ENCODE peak calls at places on chromosomes 13 and 19, in seven cellular contexts. W, G, R, Y, J, L and C are unnamed samples.

GRCh38 chr13:57846600-57847173 is 215.1 kb downstream of the PCDH17 start:
- DNase-seq in W (no peak), G (no peak), R (no peak), Y (no peak), J (no peak), L (no peak), C (no peak)

GRCh38 chr19:18793144-18794028 is 2.3 kb upstream of the COMP start:
- DNase-seq in W (no peak), G (no peak), R (no peak), Y (no peak), J (no peak), L (no peak), C (no peak)

GRCh38 chr19:5974721-5975387 is 3.1 kb downstream of the RANBP3 start:
- DNase-seq in W (no peak), G (peak), R (peak), Y (no peak), J (no peak), L (no peak), C (no peak)

GRCh38 chr13:34148359-34148758 is 330.4 kb downstream of the RFC3 start:
- DNase-seq in W (no peak), G (no peak), R (no peak), Y (no peak), J (no peak), L (no peak), C (no peak)

GRCh38 chr13:108903613-108904012 is 274.2 kb downstream of the MYO16 start:
- DNase-seq in W (no peak), G (no peak), R (no peak), Y (no peak), J (no peak), L (no peak), C (no peak)

GRCh38 chr13:112916296-112916695 is 52.7 kb upstream of the MCF2L start:
- DNase-seq in W (peak), G (no peak), R (no peak), Y (no peak), J (no peak), L (no peak), C (no peak)

GRCh38 chr13:24777171-24777570 is 13.2 kb downstream of the RNF17 start:
- DNase-seq in W (no peak), G (no peak), R (no peak), Y (no peak), J (no peak), L (no peak), C (no peak)

GRCh38 chr19:7605490-7606222 is 10.0 kb downstream of the CAMSAP3 start:
- DNase-seq in W (no peak), G (peak), R (peak), Y (peak), J (no peak), L (no peak), C (peak)

GRCh38 chr19:2014731-2015610 is 543 bp downstream of the BTBD2 start:
- DNase-seq in W (no peak), G (no peak), R (no peak), Y (no peak), J (peak), L (no peak), C (no peak)

GRCh38 chr13:101417043-101417406 is 717 bp upstream of the NALCN start:
- DNase-seq in W (no peak), G (peak), R (peak), Y (peak), J (no peak), L (no peak), C (no peak)

GRCh38 chr13:25377244-25377962 is 5.6 kb downstream of the ATP8A2 start:
- DNase-seq in W (no peak), G (no peak), R (no peak), Y (no peak), J (no peak), L (no peak), C (no peak)

GRCh38 chr19:17772172-17772571 is 20.9 kb downstream of the FCHO1 start:
- DNase-seq in W (no peak), G (peak), R (peak), Y (peak), J (no peak), L (no peak), C (no peak)

GRCh38 chr13:25042141-25042540 is 53.8 kb upstream of the PABPC3 start:
- DNase-seq in W (no peak), G (no peak), R (no peak), Y (no peak), J (no peak), L (no peak), C (no peak)

GRCh38 chr19:35146746-35147466 is 3.9 kb downstream of the FXYD7 start:
- DNase-seq in W (no peak), G (no peak), R (no peak), Y (no peak), J (no peak), L (no peak), C (no peak)

GRCh38 chr19:42629191-42629590 is 34.5 kb upstream of the CEACAM8 start:
- DNase-seq in W (no peak), G (no peak), R (peak), Y (no peak), J (no peak), L (no peak), C (no peak)

GRCh38 chr13:113967729-113968462 is 6.0 kb downstream of the C13orf46 start:
- DNase-seq in W (no peak), G (no peak), R (no peak), Y (no peak), J (no peak), L (peak), C (no peak)

GRCh38 chr19:42965204-42965603 is 28.2 kb upstream of the PSG7 start:
- DNase-seq in W (no peak), G (peak), R (peak), Y (no peak), J (no peak), L (no peak), C (no peak)

DNA sequence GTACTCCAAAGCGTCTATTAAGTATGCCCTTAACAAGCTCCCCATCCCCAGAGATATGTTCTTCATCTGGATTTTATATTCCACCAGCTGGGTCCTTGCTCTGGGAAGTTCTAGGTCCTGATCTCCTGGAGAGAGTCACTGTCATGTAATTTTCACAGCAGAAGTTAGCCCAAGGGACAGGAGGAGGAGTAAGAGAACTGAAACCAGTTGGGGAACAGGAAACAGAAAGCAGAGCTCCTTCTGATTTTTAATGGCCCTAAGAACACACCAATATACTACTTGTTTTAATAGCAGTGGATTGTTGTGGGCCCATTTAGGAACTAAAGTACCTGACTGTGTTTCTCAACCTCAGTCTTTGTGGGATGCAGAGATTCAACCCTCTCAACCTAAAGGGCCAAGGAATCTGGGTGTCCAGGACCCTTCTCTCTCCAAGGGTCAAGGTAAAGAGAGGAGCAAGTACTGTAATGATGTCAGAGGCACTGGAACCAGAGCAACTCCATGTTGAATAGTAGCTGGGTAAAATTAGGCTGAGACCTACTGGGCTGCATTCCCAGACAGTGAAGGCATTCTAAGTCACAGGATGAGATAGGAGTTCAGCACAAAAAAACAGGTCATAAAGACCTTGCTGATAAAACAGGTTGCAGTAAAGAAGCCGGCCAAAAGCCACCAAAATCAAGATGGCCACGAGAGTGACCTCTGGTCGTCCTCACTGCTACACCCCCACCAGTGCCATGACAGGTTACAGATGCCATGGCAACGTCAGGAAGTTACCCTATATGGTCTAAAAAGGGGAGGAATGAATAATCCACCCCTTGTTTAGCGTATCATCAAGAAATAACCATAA is 8.1 kb upstream of the FPR3 start:
- DNase-seq in W (no peak), G (no peak), R (no peak), Y (no peak), J (no peak), L (no peak), C (no peak)
- H3K4me3 ChIP-seq in W (no peak), G (no peak), R (no peak), Y (no peak), J (no peak), L (no peak), C (no peak)

GRCh38 chr19:13689050-13689449 is 75.3 kb upstream of the MRI1 start:
- DNase-seq in W (no peak), G (peak), R (peak), Y (peak), J (no peak), L (no peak), C (no peak)

GRCh38 chr19:13696839-13697238 is 67.5 kb upstream of the MRI1 start:
- DNase-seq in W (no peak), G (no peak), R (no peak), Y (no peak), J (no peak), L (no peak), C (no peak)

GRCh38 chr19:13691569-13691968 is 72.8 kb upstream of the MRI1 start:
- DNase-seq in W (no peak), G (no peak), R (no peak), Y (no peak), J (no peak), L (no peak), C (no peak)

GRCh38 chr19:13693933-13694332 is 70.4 kb upstream of the MRI1 start:
- DNase-seq in W (no peak), G (no peak), R (no peak), Y (no peak), J (no peak), L (no peak), C (no peak)

DNA sequence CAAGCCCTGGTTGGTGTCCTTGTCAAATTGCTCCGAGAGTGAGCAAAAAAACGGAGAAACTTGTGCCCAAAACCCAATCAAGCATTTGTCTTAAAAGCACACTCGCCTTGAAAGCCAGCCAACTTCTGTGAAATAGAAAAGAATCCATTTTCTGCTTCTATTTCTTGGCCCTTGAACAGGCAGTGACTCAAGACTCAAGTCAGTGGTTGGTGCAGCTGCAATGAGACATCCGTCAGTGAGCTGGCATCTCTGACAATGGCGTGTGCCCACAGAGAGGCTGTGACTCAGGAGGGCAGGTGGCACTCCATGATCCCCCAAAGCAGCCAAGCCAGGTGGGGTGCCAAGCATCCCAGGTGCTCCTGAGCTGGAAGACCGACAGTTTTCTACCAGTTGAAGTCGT is 72.2 kb upstream of the MRI1 start:
- DNase-seq in W (no peak), G (peak), R (peak), Y (no peak), J (no peak), L (no peak), C (no peak)
- H3K4me3 ChIP-seq in W (no peak), G (no peak), R (no peak), Y (no peak), J (no peak), L (no peak), C (no peak)

GRCh38 chr13:75418997-75419396 is 63.0 kb downstream of the TBC1D4 start:
- DNase-seq in W (no peak), G (peak), R (peak), Y (no peak), J (no peak), L (no peak), C (no peak)

GRCh38 chr13:75417006-75417384 is 65.0 kb downstream of the TBC1D4 start:
- DNase-seq in W (no peak), G (no peak), R (peak), Y (no peak), J (peak), L (no peak), C (no peak)

GRCh38 chr13:75419656-75420055 is 62.3 kb downstream of the TBC1D4 start:
- DNase-seq in W (no peak), G (no peak), R (no peak), Y (no peak), J (no peak), L (no peak), C (no peak)

GRCh38 chr13:75417647-75418046 is 64.3 kb downstream of the TBC1D4 start:
- DNase-seq in W (no peak), G (no peak), R (peak), Y (no peak), J (no peak), L (no peak), C (no peak)

DNA sequence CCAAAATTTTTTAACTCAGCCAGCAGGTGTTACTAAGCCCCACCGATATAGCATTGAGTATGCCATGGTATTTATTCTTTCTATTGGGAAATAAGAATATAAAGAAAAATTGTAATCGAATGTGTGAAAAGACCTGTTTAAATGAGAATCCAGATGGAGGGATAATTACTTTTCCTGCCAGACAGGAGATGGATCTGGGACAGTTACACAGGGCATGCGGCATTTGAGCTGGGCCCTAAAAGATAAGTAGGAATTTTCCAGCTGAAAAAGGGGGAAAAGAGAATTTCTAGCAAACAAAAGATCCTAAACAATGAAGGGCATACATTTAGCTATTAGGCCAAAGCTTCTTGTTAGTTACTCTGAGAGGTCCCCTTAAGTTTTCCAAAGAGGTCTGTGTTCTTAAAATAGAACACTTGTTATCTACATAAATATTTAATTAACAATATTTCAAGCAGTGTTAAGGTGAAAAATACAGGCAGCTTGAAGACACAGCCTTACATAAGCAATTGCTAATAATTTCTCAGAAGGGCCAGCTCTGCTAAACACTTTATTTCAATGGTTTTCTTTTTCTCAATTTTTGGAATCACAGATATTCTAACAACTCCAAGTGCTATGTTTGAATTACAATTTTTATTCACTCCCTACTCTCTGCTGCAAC is 63.7 kb downstream of the TBC1D4 start:
- DNase-seq in W (no peak), G (no peak), R (no peak), Y (no peak), J (no peak), L (no peak), C (no peak)
- H3K4me3 ChIP-seq in W (no peak), G (no peak), R (no peak), Y (no peak), J (no peak), L (no peak), C (no peak)

DNA sequence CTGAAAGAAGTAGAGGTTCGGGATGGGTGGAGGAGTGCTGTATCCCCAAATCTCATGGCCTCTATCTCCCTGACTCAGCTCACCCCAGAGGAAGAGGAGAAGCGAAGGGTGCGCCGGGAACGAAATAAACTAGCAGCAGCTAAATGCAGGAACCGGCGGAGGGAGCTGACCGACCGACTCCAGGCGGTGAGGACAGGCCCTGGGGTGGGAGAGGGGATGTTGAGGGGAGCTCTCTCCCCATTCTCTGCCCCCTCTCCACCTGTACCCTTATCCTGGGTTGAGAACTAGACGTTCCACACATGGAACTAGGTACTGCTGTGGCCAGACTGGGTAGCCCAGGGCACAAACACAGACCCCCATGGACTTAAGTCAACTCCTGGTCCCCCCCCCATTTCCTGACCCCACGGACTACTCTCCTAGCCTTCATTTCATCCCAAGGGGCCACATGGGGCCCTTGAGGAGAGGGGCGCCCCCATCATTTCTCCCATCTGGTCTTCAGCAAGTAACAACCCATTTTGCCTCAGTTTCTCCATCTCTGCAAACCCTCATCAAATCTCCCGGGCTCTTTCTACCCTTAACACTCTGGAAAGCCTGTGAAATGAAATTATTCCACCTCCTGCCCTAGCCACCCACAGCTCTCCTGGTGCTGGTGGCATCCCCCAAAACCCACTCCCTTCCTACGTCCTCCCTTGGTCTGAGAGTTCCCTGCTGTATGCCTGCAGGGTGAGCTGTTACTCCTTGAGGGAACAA is 3.5 kb downstream of the FOSB start:
- DNase-seq in W (no peak), G (no peak), R (no peak), Y (no peak), J (no peak), L (no peak), C (no peak)
- H3K4me3 ChIP-seq in W (peak), G (no peak), R (no peak), Y (no peak), J (no peak), L (no peak), C (no peak)

GRCh38 chr19:49924004-49924880 is 4.8 kb upstream of the ATF5 start:
- DNase-seq in W (no peak), G (no peak), R (peak), Y (no peak), J (no peak), L (no peak), C (peak)
- H3K4me3 ChIP-seq in W (no peak), G (no peak), R (no peak), Y (no peak), J (no peak), L (no peak), C (peak)

DNA sequence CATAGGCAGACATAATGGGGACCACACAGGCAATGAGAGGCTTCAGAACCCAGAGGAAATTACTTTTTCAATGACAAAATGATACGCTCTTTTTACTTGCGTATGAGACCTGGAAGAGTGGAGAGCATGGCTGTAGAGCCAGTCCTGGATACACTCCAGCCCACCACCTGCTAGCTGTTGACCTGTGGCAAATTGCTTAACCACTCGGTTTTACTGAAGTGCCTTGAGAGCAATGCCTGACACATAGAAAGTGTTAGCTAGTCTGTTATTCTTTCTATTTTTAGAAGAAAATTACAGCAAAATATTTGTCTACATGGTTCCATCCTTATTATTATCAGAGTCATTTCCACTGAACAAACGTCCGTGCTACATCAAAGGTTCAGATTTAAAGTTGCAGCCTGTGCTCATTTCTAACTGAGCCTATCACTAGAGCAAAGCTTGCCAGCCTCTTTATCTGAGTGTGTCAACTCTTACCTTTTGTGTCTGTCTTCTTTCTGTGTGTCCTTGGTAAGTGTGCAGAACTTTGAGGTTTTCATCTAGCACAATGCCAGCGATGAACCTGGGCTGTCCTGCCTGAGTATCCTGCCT is 9.6 kb upstream of the GPR183 start:
- DNase-seq in W (no peak), G (peak), R (no peak), Y (no peak), J (no peak), L (no peak), C (no peak)
- H3K4me3 ChIP-seq in W (no peak), G (no peak), R (no peak), Y (no peak), J (no peak), L (no peak), C (no peak)